ENCODE peak calls at places on chromosomes 3 and 15, in six cellular contexts. R is K562, Z is ecto neural progenitor cell, P is T-helper 9 cell, S is ascending aorta, O is cardiac septum. B is an unnamed sample.

GRCh38 chr3:11523793-11524160 is 119.9 kb downstream of the VGLL4 start:
- DNase-seq in Z (no peak), S (no peak), P (no peak), R (no peak), O (no peak), B (no peak)

GRCh38 chr3:107561980-107562379 is 39.2 kb downstream of the BBX start:
- DNase-seq in R (no peak), S (no peak), Z (no peak), O (no peak), P (no peak), B (no peak)

GRCh38 chr15:82952156-82953081 is at the start of gene HOMER2:
- DNase-seq in O (no peak), Z (peak), R (no peak), P (no peak), S (no peak), B (no peak)

GRCh38 chr15:64536244-64536836 is 76.0 kb downstream of the ZNF609 start:
- DNase-seq in O (no peak), P (no peak), Z (no peak), R (no peak), S (no peak), B (no peak)

GRCh38 chr3:42042747-42043115 is 48.4 kb upstream of the TRAK1 start:
- DNase-seq in O (no peak), R (no peak), Z (no peak), S (no peak), P (no peak), B (no peak)

GRCh38 chr3:146195605-146196004 is 34.6 kb upstream of the PLOD2 start:
- DNase-seq in P (no peak), S (no peak), Z (no peak), R (no peak), O (no peak), B (no peak)

GRCh38 chr3:13866406-13866965 is 13.4 kb downstream of the WNT7A start:
- DNase-seq in R (no peak), Z (no peak), S (no peak), P (peak), O (no peak), B (no peak)

GRCh38 chr15:38991701-38992100 is 427.1 kb upstream of the RASGRP1 start:
- DNase-seq in Z (no peak), O (no peak), S (no peak), P (no peak), R (no peak), B (no peak)

GRCh38 chr3:67531149-67532101 is 123.0 kb downstream of the SUCLG2 start:
- DNase-seq in P (no peak), O (no peak), Z (no peak), R (no peak), S (no peak), B (no peak)

GRCh38 chr3:111392911-111393351 is 149.1 kb upstream of the CD96 start:
- DNase-seq in P (peak), S (no peak), O (no peak), Z (no peak), R (no peak), B (no peak)

B was measured in esophagus muscularis mucosa.